ENCODE peak calls at places on chromosomes 6 and 20, in nine cellular contexts. Q is testis; A is heart right ventricle; O is HAP-1; R is body of pancreas; W is naive thymus-derived CD4-positive, alpha-beta T cell; B is hepatocyte; Z is CD4-positive, alpha-beta memory T cell; D is fibroblast of mammary gland. Y is an unnamed sample.

GRCh38 chr6:134446228-134446848 is 128.4 kb upstream of the SGK1 start:
- DNase-seq in Q (no peak), W (no peak), R (peak; percentile 20), Z (no peak), D (peak; percentile 70), A (no peak), O (no peak), B (no peak), Y (no peak)

GRCh38 chr20:62143976-62144825 is 632 bp downstream of the SS18L1 start:
- DNase-seq in R (peak; percentile 61), B (peak; percentile 77), D (peak; percentile 58), Q (peak; percentile 66), W (peak; percentile 40), A (peak; percentile 60), O (peak; percentile 18), Z (peak; percentile 42), Y (no peak)

GRCh38 chr6:43978473-43979360 is 148.5 kb downstream of the MRPL14 start:
- DNase-seq in Z (no peak), Q (no peak), B (no peak), R (no peak), W (no peak), O (no peak), D (peak; percentile 65), A (no peak), Y (no peak)

GRCh38 chr20:10466855-10467254 is 31.8 kb downstream of the SLX4IP start:
- DNase-seq in W (no peak), D (no peak), O (peak; percentile 95), A (no peak), Q (no peak), B (no peak), Z (no peak), R (no peak), Y (no peak)

GRCh38 chr20:63552481-63553249 is 1.3 kb upstream of the FNDC11 start:
- DNase-seq in D (no peak), B (no peak), A (no peak), W (no peak), R (no peak), Z (peak; percentile 79), Q (no peak), O (no peak), Y (peak; percentile 65)

GRCh38 chr6:14818422-14818884 is 427.4 kb upstream of the JARID2 start:
- DNase-seq in A (peak; percentile 36), R (peak; percentile 21), B (no peak), Q (peak; percentile 80), W (no peak), D (peak; percentile 51), O (no peak), Z (no peak), Y (no peak)

GRCh38 chr6:118810420-118811027 is 83.4 kb upstream of the ASF1A start:
- DNase-seq in A (no peak), W (peak; percentile 64), O (no peak), D (no peak), R (peak; percentile 36), B (no peak), Z (peak; percentile 74), Q (no peak), Y (peak; percentile 47)

GRCh38 chr20:51365670-51366069 is 176.8 kb downstream of the NFATC2 start:
- DNase-seq in W (no peak), A (no peak), R (no peak), B (no peak), Z (no peak), Q (no peak), D (peak; percentile 93), O (no peak), Y (no peak)

GRCh38 chr20:4161447-4162251 is 146.3 kb upstream of the RNF24 start:
- DNase-seq in R (peak; percentile 84), Q (no peak), W (no peak), A (no peak), Z (no peak), B (no peak), O (no peak), D (no peak), Y (no peak)

GRCh38 chr6:5287205-5287965 is 26.1 kb downstream of the FARS2 start:
- DNase-seq in B (no peak), Q (no peak), Z (no peak), O (no peak), D (peak; percentile 81), W (no peak), R (no peak), A (peak; percentile 22), Y (no peak)

GRCh38 chr6:166381733-166382499 is 824 bp downstream of the MPC1 start:
- DNase-seq in Z (peak; percentile 62), A (peak; percentile 58), O (peak; percentile 45), B (peak; percentile 91), Q (peak; percentile 82), W (peak; percentile 67), R (peak; percentile 91), D (peak; percentile 51), Y (peak; percentile 67)

GRCh38 chr20:57609086-57609841 is 11.0 kb downstream of the ZBP1 start:
- DNase-seq in O (no peak), B (no peak), R (no peak), Q (no peak), D (no peak), Z (no peak), W (no peak), A (no peak), Y (no peak)

GRCh38 chr6:85388531-85388930 is 61.4 kb upstream of the NT5E start:
- DNase-seq in Q (no peak), A (no peak), D (no peak), W (no peak), R (no peak), O (no peak), Z (no peak), B (no peak), Y (no peak)

GRCh38 chr6:32291549-32291948 is 67.7 kb upstream of the NOTCH4 start:
- DNase-seq in W (no peak), Q (no peak), O (no peak), R (no peak), B (no peak), A (no peak), D (no peak), Z (no peak), Y (no peak)

GRCh38 chr6:439681-440167 is 48.2 kb downstream of the IRF4 start:
- DNase-seq in O (no peak), A (peak; percentile 27), B (no peak), Q (no peak), Z (no peak), D (peak; percentile 75), W (no peak), R (no peak), Y (no peak)

GRCh38 chr20:7497985-7498384 is 442.3 kb downstream of the HAO1 start:
- DNase-seq in O (no peak), D (peak; percentile 50), B (no peak), R (no peak), Z (no peak), Q (no peak), W (no peak), A (no peak), Y (no peak)

GRCh38 chr6:89369009-89369408 is 16.5 kb upstream of the UBE2J1 start:
- DNase-seq in B (peak; percentile 65), O (no peak), D (peak; percentile 60), A (peak; percentile 71), R (peak; percentile 74), Z (no peak), Q (peak; percentile 72), W (no peak), Y (no peak)

GRCh38 chr6:89364586-89364985 is 12.1 kb upstream of the UBE2J1 start:
- DNase-seq in A (no peak), W (no peak), R (no peak), O (no peak), B (no peak), Z (no peak), Q (no peak), D (no peak), Y (no peak)

GRCh38 chr6:89371849-89372505 is 19.5 kb upstream of the UBE2J1 start:
- DNase-seq in Q (peak; percentile 81), D (peak; percentile 47), A (peak; percentile 73), B (peak; percentile 81), W (peak; percentile 76), O (peak; percentile 45), R (peak; percentile 74), Z (peak; percentile 67), Y (no peak)

GRCh38 chr6:89372506-89372901 is 20.0 kb upstream of the UBE2J1 start:
- DNase-seq in Q (no peak), W (no peak), B (no peak), A (no peak), R (no peak), O (no peak), Z (no peak), D (no peak), Y (no peak)

DNA sequence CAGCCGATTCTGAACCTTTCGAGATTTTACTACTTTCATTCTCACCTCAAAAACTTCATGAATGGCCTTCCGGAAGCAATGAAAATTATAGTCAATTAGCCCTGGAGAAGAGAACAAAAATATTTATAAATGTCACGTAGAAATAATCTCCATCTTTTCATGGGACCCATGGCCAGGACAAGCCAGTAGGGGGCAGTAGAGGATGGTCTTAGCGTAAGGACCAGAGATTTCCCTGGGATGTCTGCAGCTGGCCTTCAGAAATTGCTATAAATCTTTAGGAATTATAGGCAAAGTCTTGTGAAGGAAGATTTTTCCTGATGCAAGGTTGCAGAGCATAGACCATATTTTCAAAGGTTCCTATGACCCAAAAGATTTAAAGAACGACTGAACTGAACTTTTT is 15.6 kb upstream of the UBE2J1 start:
- DNase-seq in Q (peak; percentile 82), O (peak; percentile 61), Z (peak; percentile 37), W (peak; percentile 53), B (peak; percentile 85), D (peak; percentile 62), R (peak; percentile 70), A (peak; percentile 59), Y (no peak)
- H3K4me3 ChIP-seq in Q (no peak overlapping the region), O (no peak overlapping the region), Z (no peak overlapping the region), W (no peak overlapping the region), B (no peak overlapping the region), D (no peak overlapping the region), R (no peak overlapping the region), A (no peak overlapping the region), Y (no peak overlapping the region)

GRCh38 chr6:56753801-56754200 is 111.1 kb upstream of the DST start:
- DNase-seq in Z (no peak), R (no peak), D (no peak), A (no peak), W (no peak), Q (no peak), B (no peak), O (peak; percentile 78), Y (no peak)
- H3K4me3 ChIP-seq in Z (no peak overlapping the region), R (no peak overlapping the region), D (no peak overlapping the region), A (no peak overlapping the region), W (no peak overlapping the region), Q (no peak overlapping the region), B (no peak overlapping the region), O (no peak overlapping the region), Y (no peak overlapping the region)

GRCh38 chr6:158040051-158040803 is 58.6 kb downstream of the SYNJ2 start:
- DNase-seq in W (no peak), B (peak; percentile 84), Z (no peak), R (peak; percentile 56), A (no peak), Q (no peak), O (no peak), D (peak; percentile 99), Y (peak; percentile 44)
- H3K4me3 ChIP-seq in W (no peak overlapping the region), B (no peak overlapping the region), Z (no peak overlapping the region), R (no peak overlapping the region), A (no peak overlapping the region), Q (no peak overlapping the region), O (no peak overlapping the region), D (no peak overlapping the region), Y (no peak overlapping the region)

DNA sequence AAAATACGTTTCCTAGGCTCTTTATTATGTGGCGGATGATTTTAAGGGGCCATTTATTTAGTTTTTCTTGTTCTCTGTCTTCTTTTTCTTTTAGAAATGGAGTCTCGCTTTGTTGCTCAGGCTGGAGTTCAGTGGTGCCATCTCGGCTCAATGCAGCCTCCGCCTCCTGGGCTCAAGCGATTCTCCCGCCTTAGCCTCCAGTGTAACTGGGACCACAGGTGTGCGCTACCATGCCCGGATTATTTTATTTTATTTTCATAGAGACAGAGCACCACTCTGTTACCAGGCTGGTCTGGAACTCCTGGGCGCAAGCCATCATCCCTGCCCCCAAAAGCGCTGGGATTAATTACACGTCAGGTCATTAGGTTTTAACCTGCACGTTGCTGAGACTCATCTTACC is 1.6 kb downstream of the MTHFD1L start:
- DNase-seq in A (no peak), Z (no peak), B (no peak), W (no peak), Q (no peak), O (no peak), D (no peak), R (no peak), Y (no peak)
- H3K4me3 ChIP-seq in A (peak overlapping the region; percentile 88), Z (no peak overlapping the region), B (peak overlapping the region; percentile 72), W (peak overlapping the region; percentile 53), Q (peak overlapping the region; percentile 86), O (peak overlapping the region; percentile 94), D (peak overlapping the region; percentile 77), R (no peak overlapping the region), Y (peak overlapping the region; percentile 88)

Y was measured in GM12864.